ENCODE peak calls at places on chromosomes 7 and 10, in four cellular contexts. One of them, this sample, is unnamed.

GRCh38 chr10:3755440-3756359 is 29.3 kb downstream of the KLF6 start:
- DNase-seq in progenitor cell of endocrine pancreas: no peak
- DNase-seq in left lung: no peak
- DNase-seq in cardiac muscle cell: peak
- DNase-seq in this sample: no peak

GRCh38 chr10:102405108-102405561 is 9.6 kb downstream of the NFKB2 start:
- DNase-seq in left lung: no peak
- DNase-seq in progenitor cell of endocrine pancreas: no peak
- DNase-seq in cardiac muscle cell: no peak
- DNase-seq in this sample: no peak

GRCh38 chr10:32210306-32211045 is 136.5 kb downstream of the EPC1 start:
- DNase-seq in left lung: peak
- DNase-seq in cardiac muscle cell: peak
- DNase-seq in progenitor cell of endocrine pancreas: no peak
- DNase-seq in this sample: peak

GRCh38 chr10:80108576-80109239 is 23.8 kb upstream of the PLAC9 start:
- DNase-seq in left lung: no peak
- DNase-seq in cardiac muscle cell: no peak
- DNase-seq in progenitor cell of endocrine pancreas: no peak
- DNase-seq in this sample: no peak

GRCh38 chr10:15451137-15452094 is 80.3 kb upstream of the FAM171A1 start:
- DNase-seq in progenitor cell of endocrine pancreas: no peak
- DNase-seq in left lung: no peak
- DNase-seq in cardiac muscle cell: no peak
- DNase-seq in this sample: no peak

GRCh38 chr10:90352288-90352687 is 505.6 kb downstream of the HTR7 start:
- DNase-seq in cardiac muscle cell: peak
- DNase-seq in progenitor cell of endocrine pancreas: no peak
- DNase-seq in left lung: no peak
- DNase-seq in this sample: no peak

GRCh38 chr10:118106426-118106825 is 59.7 kb upstream of the RAB11FIP2 start:
- DNase-seq in left lung: no peak
- DNase-seq in progenitor cell of endocrine pancreas: no peak
- DNase-seq in cardiac muscle cell: peak
- DNase-seq in this sample: no peak

GRCh38 chr7:43135129-43135528 is 22.7 kb downstream of the HECW1 start:
- DNase-seq in left lung: no peak
- DNase-seq in progenitor cell of endocrine pancreas: no peak
- DNase-seq in cardiac muscle cell: no peak
- DNase-seq in this sample: no peak

GRCh38 chr10:6173203-6173602 is 29.5 kb upstream of the PFKFB3 start:
- DNase-seq in left lung: no peak
- DNase-seq in cardiac muscle cell: peak
- DNase-seq in progenitor cell of endocrine pancreas: no peak
- DNase-seq in this sample: peak

GRCh38 chr7:108261560-108262255 is 131.5 kb upstream of the LAMB4 start:
- DNase-seq in cardiac muscle cell: peak
- DNase-seq in left lung: no peak
- DNase-seq in progenitor cell of endocrine pancreas: no peak
- DNase-seq in this sample: no peak

GRCh38 chr10:15136960-15137359 is 31.5 kb downstream of the NMT2 start:
- DNase-seq in left lung: no peak
- DNase-seq in cardiac muscle cell: no peak
- DNase-seq in progenitor cell of endocrine pancreas: no peak
- DNase-seq in this sample: no peak

GRCh38 chr7:4849390-4849789 is 12.4 kb downstream of the PAPOLB start:
- DNase-seq in left lung: no peak
- DNase-seq in cardiac muscle cell: peak
- DNase-seq in progenitor cell of endocrine pancreas: no peak
- DNase-seq in this sample: no peak

GRCh38 chr10:4183761-4184261 is 398.8 kb upstream of the KLF6 start:
- DNase-seq in progenitor cell of endocrine pancreas: no peak
- DNase-seq in cardiac muscle cell: no peak
- DNase-seq in left lung: no peak
- DNase-seq in this sample: no peak

GRCh38 chr7:27146491-27147210 is 923 bp downstream of the HOXA6 start:
- DNase-seq in left lung: no peak
- DNase-seq in cardiac muscle cell: no peak
- DNase-seq in progenitor cell of endocrine pancreas: no peak
- DNase-seq in this sample: no peak

GRCh38 chr7:44287488-44288380 is 37.7 kb downstream of the CAMK2B start:
- DNase-seq in cardiac muscle cell: no peak
- DNase-seq in left lung: peak
- DNase-seq in progenitor cell of endocrine pancreas: peak
- DNase-seq in this sample: peak

GRCh38 chr10:122267849-122268737 is 3.0 kb upstream of the BTBD16 start:
- DNase-seq in progenitor cell of endocrine pancreas: peak
- DNase-seq in cardiac muscle cell: peak
- DNase-seq in left lung: peak
- DNase-seq in this sample: peak

GRCh38 chr10:44853148-44853734 is 57.9 kb upstream of the TMEM72 start:
- DNase-seq in left lung: no peak
- DNase-seq in progenitor cell of endocrine pancreas: no peak
- DNase-seq in cardiac muscle cell: no peak
- DNase-seq in this sample: no peak

GRCh38 chr7:55366461-55367138 is 1.5 kb downstream of the LANCL2 start:
- DNase-seq in left lung: no peak
- DNase-seq in progenitor cell of endocrine pancreas: no peak
- DNase-seq in cardiac muscle cell: peak
- DNase-seq in this sample: no peak

GRCh38 chr7:17331891-17332501 is 33.5 kb downstream of the AHR start:
- DNase-seq in progenitor cell of endocrine pancreas: no peak
- DNase-seq in left lung: no peak
- DNase-seq in cardiac muscle cell: no peak
- DNase-seq in this sample: no peak

GRCh38 chr10:77467422-77467963 is 170.1 kb downstream of the KCNMA1 start:
- DNase-seq in progenitor cell of endocrine pancreas: no peak
- DNase-seq in left lung: no peak
- DNase-seq in cardiac muscle cell: no peak
- DNase-seq in this sample: no peak

GRCh38 chr7:13042605-13043236 is 355.3 kb downstream of the ARL4A start:
- DNase-seq in progenitor cell of endocrine pancreas: no peak
- DNase-seq in left lung: no peak
- DNase-seq in cardiac muscle cell: no peak
- DNase-seq in this sample: no peak

GRCh38 chr10:112827091-112827490 is 123.0 kb upstream of the TCF7L2 start:
- DNase-seq in cardiac muscle cell: no peak
- DNase-seq in left lung: no peak
- DNase-seq in progenitor cell of endocrine pancreas: no peak
- DNase-seq in this sample: no peak

GRCh38 chr7:28685291-28685659 is 272.9 kb downstream of the TRIL start:
- DNase-seq in progenitor cell of endocrine pancreas: no peak
- DNase-seq in cardiac muscle cell: no peak
- DNase-seq in left lung: no peak
- DNase-seq in this sample: no peak

DNA sequence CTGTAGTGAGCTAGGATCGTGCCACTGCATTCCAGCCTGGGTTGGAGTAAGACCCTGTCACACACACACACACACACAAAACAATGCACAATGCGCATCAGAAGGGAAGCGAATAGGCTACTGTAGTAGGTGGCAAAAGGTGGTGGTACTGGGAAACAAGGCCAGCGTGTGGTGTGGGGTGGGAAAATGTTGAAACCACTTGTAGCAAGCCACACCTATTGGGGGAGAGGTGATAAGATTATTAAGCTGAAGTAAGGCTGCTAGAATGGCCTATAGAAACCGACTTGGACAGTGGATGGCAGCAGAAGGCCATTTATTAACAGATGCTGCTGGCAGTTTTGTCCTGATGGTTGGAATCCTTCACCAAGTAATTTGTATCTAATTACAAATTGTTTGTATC is 7.2 kb upstream of the CHCHD1 start:
- DNase-seq in cardiac muscle cell: peak
- DNase-seq in left lung: no peak
- DNase-seq in progenitor cell of endocrine pancreas: no peak
- DNase-seq in this sample: no peak
- TF ChIP-seq CTCF in cardiac muscle cell: no peak
- TF ChIP-seq CTCF in left lung: no peak
- TF ChIP-seq CTCF in progenitor cell of endocrine pancreas: no peak
- TF ChIP-seq CTCF in this sample: no peak

GRCh38 chr10:85224366-85224960 is 896.1 kb downstream of the CCSER2 start:
- DNase-seq in cardiac muscle cell: no peak
- DNase-seq in left lung: no peak
- DNase-seq in progenitor cell of endocrine pancreas: no peak
- DNase-seq in this sample: peak

GRCh38 chr10:85225311-85225710 is 896.9 kb downstream of the CCSER2 start:
- DNase-seq in progenitor cell of endocrine pancreas: no peak
- DNase-seq in left lung: no peak
- DNase-seq in cardiac muscle cell: no peak
- DNase-seq in this sample: peak

GRCh38 chr10:85222300-85222699 is 893.9 kb downstream of the CCSER2 start:
- DNase-seq in progenitor cell of endocrine pancreas: no peak
- DNase-seq in left lung: no peak
- DNase-seq in cardiac muscle cell: no peak
- DNase-seq in this sample: no peak
- TF ChIP-seq CTCF in progenitor cell of endocrine pancreas: no peak
- TF ChIP-seq CTCF in left lung: no peak
- TF ChIP-seq CTCF in cardiac muscle cell: no peak
- TF ChIP-seq CTCF in this sample: no peak

DNA sequence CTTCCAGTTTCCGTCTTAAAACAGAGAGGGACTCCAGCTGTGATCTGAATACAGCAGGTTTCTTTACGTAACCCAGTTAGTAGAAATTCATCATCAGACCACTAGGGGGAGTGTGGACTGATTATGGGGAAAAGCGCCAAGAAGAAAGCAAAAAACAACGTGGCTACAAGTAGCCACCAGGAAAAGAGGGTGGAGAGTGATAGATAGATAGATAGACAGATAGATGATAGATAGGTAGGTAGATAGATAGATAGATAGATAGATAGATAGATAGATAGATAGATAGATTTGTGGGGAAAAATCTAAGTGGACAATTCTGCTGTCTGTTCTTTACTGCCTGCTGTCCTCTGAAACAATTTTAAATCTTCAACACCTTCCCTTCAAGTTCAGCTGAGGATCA is 12.7 kb upstream of the AKR1B10 start:
- DNase-seq in progenitor cell of endocrine pancreas: peak
- DNase-seq in cardiac muscle cell: peak
- DNase-seq in left lung: no peak
- DNase-seq in this sample: no peak
- TF ChIP-seq CTCF in progenitor cell of endocrine pancreas: peak
- TF ChIP-seq CTCF in cardiac muscle cell: peak
- TF ChIP-seq CTCF in left lung: peak
- TF ChIP-seq CTCF in this sample: peak

GRCh38 chr7:141676618-141677017 is 25.3 kb downstream of the DENND11 start:
- DNase-seq in progenitor cell of endocrine pancreas: no peak
- DNase-seq in cardiac muscle cell: no peak
- DNase-seq in left lung: no peak
- DNase-seq in this sample: no peak

GRCh38 chr7:141671705-141672496 is 30.1 kb downstream of the DENND11 start:
- DNase-seq in cardiac muscle cell: no peak
- DNase-seq in left lung: no peak
- DNase-seq in progenitor cell of endocrine pancreas: no peak
- DNase-seq in this sample: no peak

GRCh38 chr7:141674201-141674671 is 27.7 kb downstream of the DENND11 start:
- DNase-seq in left lung: no peak
- DNase-seq in cardiac muscle cell: no peak
- DNase-seq in progenitor cell of endocrine pancreas: no peak
- DNase-seq in this sample: no peak

GRCh38 chr7:141675431-141676210 is 26.3 kb downstream of the DENND11 start:
- DNase-seq in left lung: no peak
- DNase-seq in progenitor cell of endocrine pancreas: no peak
- DNase-seq in cardiac muscle cell: no peak
- DNase-seq in this sample: no peak

DNA sequence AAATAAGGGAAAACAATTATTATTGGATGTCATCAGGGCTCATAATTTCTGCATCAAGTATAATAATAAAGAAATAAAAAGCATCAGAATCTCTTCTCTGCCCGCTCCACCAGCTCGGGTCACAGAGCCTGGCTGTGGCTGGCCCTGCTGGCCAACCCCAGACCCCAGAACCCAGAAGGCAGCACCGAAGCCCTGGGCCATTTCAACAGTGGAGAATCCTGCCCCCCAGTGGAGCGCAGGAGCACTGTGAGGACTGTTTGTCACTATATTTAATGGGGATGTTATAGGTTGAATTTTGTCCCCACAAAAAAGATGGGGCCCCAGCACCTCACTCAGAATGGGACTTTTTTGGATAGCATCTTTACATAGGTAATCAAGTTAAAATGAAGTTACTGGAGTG is 27.3 kb downstream of the DENND11 start:
- DNase-seq in progenitor cell of endocrine pancreas: no peak
- DNase-seq in cardiac muscle cell: no peak
- DNase-seq in left lung: no peak
- DNase-seq in this sample: peak
- TF ChIP-seq CTCF in progenitor cell of endocrine pancreas: peak
- TF ChIP-seq CTCF in cardiac muscle cell: peak
- TF ChIP-seq CTCF in left lung: peak
- TF ChIP-seq CTCF in this sample: peak

DNA sequence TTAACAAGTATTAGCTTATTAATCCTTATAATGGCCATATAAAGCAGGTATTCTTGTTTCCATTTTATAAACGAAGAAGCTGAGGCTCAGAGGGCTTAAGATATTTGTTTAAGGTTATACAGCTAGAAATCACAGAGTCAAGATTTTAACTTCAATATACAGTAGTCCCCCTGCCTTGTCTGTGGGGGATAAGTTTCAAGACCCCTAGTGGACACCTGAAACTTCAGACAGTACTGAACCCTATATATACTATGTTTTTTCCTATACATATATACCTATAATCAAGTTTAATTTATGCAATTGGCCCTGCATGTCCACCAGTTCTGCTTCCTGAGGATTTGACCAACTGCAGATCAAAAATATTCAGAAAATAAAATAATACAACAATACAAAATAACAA is 44.4 kb upstream of the STRIP2 start:
- DNase-seq in cardiac muscle cell: no peak
- DNase-seq in left lung: no peak
- DNase-seq in progenitor cell of endocrine pancreas: no peak
- DNase-seq in this sample: no peak
- TF ChIP-seq CTCF in cardiac muscle cell: no peak
- TF ChIP-seq CTCF in left lung: peak
- TF ChIP-seq CTCF in progenitor cell of endocrine pancreas: peak
- TF ChIP-seq CTCF in this sample: peak

DNA sequence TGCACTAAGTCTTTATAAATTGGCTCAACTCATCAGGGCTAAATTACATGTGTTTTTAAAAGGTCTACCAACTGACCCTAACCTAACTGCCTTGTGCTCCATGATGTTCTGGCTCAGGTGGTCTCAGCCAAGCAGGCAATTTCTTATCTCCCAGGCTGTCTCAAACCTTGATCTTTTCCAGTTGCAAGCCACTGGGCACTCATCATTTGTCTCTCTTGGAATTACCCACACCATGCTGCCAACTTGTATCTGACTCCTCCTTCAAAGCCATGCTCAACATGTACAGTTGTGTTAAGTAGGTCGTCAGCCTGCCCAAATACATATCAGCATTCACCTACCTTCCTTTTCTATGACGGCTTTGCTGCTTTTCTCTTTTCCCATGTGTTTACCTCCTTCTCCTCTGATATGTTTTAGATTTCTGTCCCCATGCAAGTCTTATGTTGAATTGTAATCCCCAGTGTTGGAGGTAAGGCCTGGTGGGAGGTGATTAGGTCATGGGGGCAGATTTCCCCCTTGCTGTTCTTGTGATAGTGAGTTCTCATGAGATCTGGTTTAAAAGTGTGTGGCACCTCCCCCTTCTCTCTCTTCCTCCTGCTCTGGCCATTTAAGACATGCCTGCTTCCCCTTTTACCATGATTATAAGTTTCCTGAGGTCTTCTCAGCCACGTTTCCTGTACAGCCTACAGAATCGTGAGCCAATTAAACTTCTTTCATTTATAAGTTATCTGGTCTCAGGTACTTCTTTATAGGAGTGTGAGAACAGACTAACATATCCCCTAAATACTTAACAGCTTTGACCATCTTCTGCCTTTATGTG is 130.0 kb downstream of the ELAPOR2 start:
- DNase-seq in progenitor cell of endocrine pancreas: no peak
- DNase-seq in left lung: no peak
- DNase-seq in cardiac muscle cell: no peak
- DNase-seq in this sample: no peak
- TF ChIP-seq CTCF in progenitor cell of endocrine pancreas: no peak
- TF ChIP-seq CTCF in left lung: no peak
- TF ChIP-seq CTCF in cardiac muscle cell: no peak
- TF ChIP-seq CTCF in this sample: no peak

This sample was measured in glutamatergic neuron.